ENCODE peak calls at places on chromosomes 6 and 20, in six cellular contexts. One of them, this sample, is unnamed.

GRCh38 chr6:130900913-130901312 is 73.7 kb downstream of the SMLR1 start:
- DNase-seq in astrocyte of the spinal cord: peak; percentile 80
- DNase-seq in CD8-positive, alpha-beta T cell: no peak
- DNase-seq in gastrocnemius medialis: peak; percentile 45
- DNase-seq in neural progenitor cell: no peak
- DNase-seq in fibroblast of lung: peak; percentile 78
- DNase-seq in this sample: peak; percentile 65

GRCh38 chr6:155186052-155186658 is 77.7 kb upstream of the CLDN20 start:
- DNase-seq in astrocyte of the spinal cord: no peak
- DNase-seq in CD8-positive, alpha-beta T cell: no peak
- DNase-seq in gastrocnemius medialis: no peak
- DNase-seq in neural progenitor cell: no peak
- DNase-seq in fibroblast of lung: no peak
- DNase-seq in this sample: peak; percentile 32

GRCh38 chr20:60266184-60266823 is 308.1 kb downstream of the CDH26 start:
- DNase-seq in astrocyte of the spinal cord: no peak
- DNase-seq in CD8-positive, alpha-beta T cell: peak; percentile 18
- DNase-seq in gastrocnemius medialis: no peak
- DNase-seq in neural progenitor cell: no peak
- DNase-seq in fibroblast of lung: no peak
- DNase-seq in this sample: no peak

GRCh38 chr20:43842126-43843020 is 72.3 kb upstream of the TOX2 start:
- DNase-seq in astrocyte of the spinal cord: no peak
- DNase-seq in CD8-positive, alpha-beta T cell: no peak
- DNase-seq in gastrocnemius medialis: no peak
- DNase-seq in neural progenitor cell: no peak
- DNase-seq in fibroblast of lung: no peak
- DNase-seq in this sample: no peak

GRCh38 chr20:37344506-37345338 is 1.2 kb upstream of the SRC start:
- DNase-seq in astrocyte of the spinal cord: no peak
- DNase-seq in CD8-positive, alpha-beta T cell: no peak
- DNase-seq in gastrocnemius medialis: no peak
- DNase-seq in neural progenitor cell: no peak
- DNase-seq in fibroblast of lung: no peak
- DNase-seq in this sample: no peak

GRCh38 chr20:48309293-48309692 is 518.5 kb downstream of the PREX1 start:
- DNase-seq in astrocyte of the spinal cord: no peak
- DNase-seq in CD8-positive, alpha-beta T cell: no peak
- DNase-seq in gastrocnemius medialis: no peak
- DNase-seq in neural progenitor cell: no peak
- DNase-seq in fibroblast of lung: no peak
- DNase-seq in this sample: no peak

GRCh38 chr6:157867155-157867559 is 44.1 kb downstream of the SNX9 start:
- DNase-seq in astrocyte of the spinal cord: peak; percentile 64
- DNase-seq in CD8-positive, alpha-beta T cell: no peak
- DNase-seq in gastrocnemius medialis: no peak
- DNase-seq in neural progenitor cell: no peak
- DNase-seq in fibroblast of lung: peak; percentile 34
- DNase-seq in this sample: peak; percentile 55

GRCh38 chr6:25360611-25361010 is 81.4 kb downstream of the CARMIL1 start:
- DNase-seq in astrocyte of the spinal cord: peak; percentile 5
- DNase-seq in CD8-positive, alpha-beta T cell: no peak
- DNase-seq in gastrocnemius medialis: no peak
- DNase-seq in neural progenitor cell: no peak
- DNase-seq in fibroblast of lung: peak; percentile 66
- DNase-seq in this sample: peak; percentile 74

GRCh38 chr20:46894971-46895905 is 595 bp downstream of the EYA2 start:
- DNase-seq in astrocyte of the spinal cord: peak; percentile 19
- DNase-seq in CD8-positive, alpha-beta T cell: no peak
- DNase-seq in gastrocnemius medialis: no peak
- DNase-seq in neural progenitor cell: peak; percentile 74
- DNase-seq in fibroblast of lung: peak; percentile 19
- DNase-seq in this sample: no peak

GRCh38 chr6:82045965-82046756 is 201.4 kb downstream of the IBTK start:
- DNase-seq in astrocyte of the spinal cord: peak; percentile 92
- DNase-seq in CD8-positive, alpha-beta T cell: no peak
- DNase-seq in gastrocnemius medialis: no peak
- DNase-seq in neural progenitor cell: no peak
- DNase-seq in fibroblast of lung: peak; percentile 78
- DNase-seq in this sample: peak; percentile 94

GRCh38 chr20:48970681-48971370 is 49.3 kb downstream of the ARFGEF2 start:
- DNase-seq in astrocyte of the spinal cord: no peak
- DNase-seq in CD8-positive, alpha-beta T cell: no peak
- DNase-seq in gastrocnemius medialis: peak; percentile 30
- DNase-seq in neural progenitor cell: no peak
- DNase-seq in fibroblast of lung: no peak
- DNase-seq in this sample: no peak

GRCh38 chr6:129195666-129196065 is 312.7 kb downstream of the LAMA2 start:
- DNase-seq in astrocyte of the spinal cord: no peak
- DNase-seq in CD8-positive, alpha-beta T cell: no peak
- DNase-seq in gastrocnemius medialis: no peak
- DNase-seq in neural progenitor cell: peak; percentile 27
- DNase-seq in fibroblast of lung: no peak
- DNase-seq in this sample: no peak
- TF ChIP-seq CTCF in astrocyte of the spinal cord: no peak
- TF ChIP-seq CTCF in CD8-positive, alpha-beta T cell: no peak
- TF ChIP-seq CTCF in gastrocnemius medialis: no peak
- TF ChIP-seq CTCF in neural progenitor cell: peak; percentile 30
- TF ChIP-seq CTCF in fibroblast of lung: no peak
- TF ChIP-seq CTCF in this sample: no peak

GRCh38 chr20:9353180-9353915 is 161.0 kb upstream of the LAMP5 start:
- DNase-seq in astrocyte of the spinal cord: no peak
- DNase-seq in CD8-positive, alpha-beta T cell: no peak
- DNase-seq in gastrocnemius medialis: no peak
- DNase-seq in neural progenitor cell: no peak
- DNase-seq in fibroblast of lung: no peak
- DNase-seq in this sample: no peak
- TF ChIP-seq CTCF in astrocyte of the spinal cord: peak; percentile 14
- TF ChIP-seq CTCF in CD8-positive, alpha-beta T cell: no peak
- TF ChIP-seq CTCF in gastrocnemius medialis: no peak
- TF ChIP-seq CTCF in neural progenitor cell: peak; percentile 22
- TF ChIP-seq CTCF in fibroblast of lung: no peak
- TF ChIP-seq CTCF in this sample: peak; percentile 3

GRCh38 chr6:102907181-102907580 is 1513.7 kb downstream of the GRIK2 start:
- DNase-seq in astrocyte of the spinal cord: no peak
- DNase-seq in CD8-positive, alpha-beta T cell: no peak
- DNase-seq in gastrocnemius medialis: no peak
- DNase-seq in neural progenitor cell: no peak
- DNase-seq in fibroblast of lung: no peak
- DNase-seq in this sample: no peak
- TF ChIP-seq CTCF in astrocyte of the spinal cord: no peak
- TF ChIP-seq CTCF in CD8-positive, alpha-beta T cell: no peak
- TF ChIP-seq CTCF in gastrocnemius medialis: no peak
- TF ChIP-seq CTCF in neural progenitor cell: peak; percentile 17
- TF ChIP-seq CTCF in fibroblast of lung: no peak
- TF ChIP-seq CTCF in this sample: no peak

GRCh38 chr6:126546771-126547170 is 206.9 kb downstream of the CENPW start:
- DNase-seq in astrocyte of the spinal cord: no peak
- DNase-seq in CD8-positive, alpha-beta T cell: no peak
- DNase-seq in gastrocnemius medialis: no peak
- DNase-seq in neural progenitor cell: no peak
- DNase-seq in fibroblast of lung: no peak
- DNase-seq in this sample: no peak

GRCh38 chr6:126548301-126548700 is 208.4 kb downstream of the CENPW start:
- DNase-seq in astrocyte of the spinal cord: no peak
- DNase-seq in CD8-positive, alpha-beta T cell: no peak
- DNase-seq in gastrocnemius medialis: no peak
- DNase-seq in neural progenitor cell: no peak
- DNase-seq in fibroblast of lung: no peak
- DNase-seq in this sample: peak; percentile 5

GRCh38 chr6:126553856-126554255 is 213.9 kb downstream of the CENPW start:
- DNase-seq in astrocyte of the spinal cord: no peak
- DNase-seq in CD8-positive, alpha-beta T cell: no peak
- DNase-seq in gastrocnemius medialis: no peak
- DNase-seq in neural progenitor cell: no peak
- DNase-seq in fibroblast of lung: no peak
- DNase-seq in this sample: no peak

DNA sequence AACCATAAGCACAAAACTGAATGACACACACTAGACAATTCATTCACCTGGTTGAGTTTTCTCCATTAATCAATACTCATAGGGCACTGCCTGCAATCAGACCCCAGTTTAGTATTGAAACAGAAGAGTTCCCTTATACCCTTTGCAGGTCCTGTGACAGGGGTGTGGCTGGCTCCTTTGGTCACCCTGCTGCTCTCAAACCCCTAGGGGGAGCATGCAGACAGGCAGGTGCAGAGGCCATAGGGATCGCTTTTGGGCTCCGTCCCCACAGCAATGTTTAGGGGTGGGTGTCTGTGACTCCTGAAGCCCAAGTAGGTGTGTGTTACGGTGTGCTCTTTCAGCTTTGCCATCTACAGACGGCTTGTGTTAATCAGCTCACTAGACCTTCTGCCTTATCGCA is 210.4 kb downstream of the CENPW start:
- DNase-seq in astrocyte of the spinal cord: no peak
- DNase-seq in CD8-positive, alpha-beta T cell: no peak
- DNase-seq in gastrocnemius medialis: no peak
- DNase-seq in neural progenitor cell: no peak
- DNase-seq in fibroblast of lung: no peak
- DNase-seq in this sample: no peak
- TF ChIP-seq CTCF in astrocyte of the spinal cord: no peak
- TF ChIP-seq CTCF in CD8-positive, alpha-beta T cell: no peak
- TF ChIP-seq CTCF in gastrocnemius medialis: no peak
- TF ChIP-seq CTCF in neural progenitor cell: peak; percentile 12
- TF ChIP-seq CTCF in fibroblast of lung: no peak
- TF ChIP-seq CTCF in this sample: no peak